ENCODE peak calls at places on chromosomes 5 and 9, in ten cellular contexts. One of them, this sample, is unnamed.
A peak's percentile ranks its signal among the peaks of the same experiment; 100 is the strongest.

GRCh38 chr5:38621331-38621730 is 64.9 kb upstream of the LIFR start:
- DNase-seq in LoVo: no peak
- DNase-seq in astrocyte: no peak
- DNase-seq in stimulated activated CD4-positive, alpha-beta T cell treated with anti-CD3 and anti-CD28 coated beads, Interleukin-15, amount 100 ng/mL, for 24 hours: no peak
- DNase-seq in NAMALWA: no peak
- DNase-seq in Kasumi-1: no peak
- DNase-seq in IMR-90: no peak
- DNase-seq in nucleus accumbens: no peak
- DNase-seq in RPMI7951: no peak
- DNase-seq in cardiac muscle cell: no peak
- DNase-seq in this sample: no peak

GRCh38 chr9:90965141-90965910 is 163.7 kb downstream of the SYK start:
- DNase-seq in LoVo: no peak
- DNase-seq in astrocyte: no peak
- DNase-seq in IMR-90: no peak
- DNase-seq in cardiac muscle cell: no peak
- DNase-seq in Kasumi-1: no peak
- DNase-seq in nucleus accumbens: no peak
- DNase-seq in RPMI7951: peak; percentile 32
- DNase-seq in NAMALWA: no peak
- DNase-seq in stimulated activated CD4-positive, alpha-beta T cell treated with anti-CD3 and anti-CD28 coated beads, Interleukin-15, amount 100 ng/mL, for 24 hours: no peak
- DNase-seq in this sample: no peak

GRCh38 chr9:129383005-129383414 is 204.9 kb upstream of the IER5L start:
- DNase-seq in astrocyte: no peak
- DNase-seq in NAMALWA: no peak
- DNase-seq in nucleus accumbens: no peak
- DNase-seq in RPMI7951: no peak
- DNase-seq in stimulated activated CD4-positive, alpha-beta T cell treated with anti-CD3 and anti-CD28 coated beads, Interleukin-15, amount 100 ng/mL, for 24 hours: no peak
- DNase-seq in LoVo: peak; percentile 54
- DNase-seq in Kasumi-1: no peak
- DNase-seq in IMR-90: no peak
- DNase-seq in cardiac muscle cell: peak; percentile 72
- DNase-seq in this sample: no peak

GRCh38 chr5:151223447-151224264 is at the start of gene CCDC69:
- DNase-seq in NAMALWA: peak; percentile 73
- DNase-seq in Kasumi-1: peak; percentile 77
- DNase-seq in nucleus accumbens: no peak
- DNase-seq in stimulated activated CD4-positive, alpha-beta T cell treated with anti-CD3 and anti-CD28 coated beads, Interleukin-15, amount 100 ng/mL, for 24 hours: peak; percentile 75
- DNase-seq in astrocyte: peak; percentile 65
- DNase-seq in IMR-90: peak; percentile 57
- DNase-seq in cardiac muscle cell: peak; percentile 88
- DNase-seq in RPMI7951: peak; percentile 62
- DNase-seq in LoVo: peak; percentile 89
- DNase-seq in this sample: peak; percentile 84

GRCh38 chr5:155089649-155090048 is 76.1 kb downstream of the KIF4B start:
- DNase-seq in LoVo: no peak
- DNase-seq in NAMALWA: no peak
- DNase-seq in cardiac muscle cell: no peak
- DNase-seq in stimulated activated CD4-positive, alpha-beta T cell treated with anti-CD3 and anti-CD28 coated beads, Interleukin-15, amount 100 ng/mL, for 24 hours: no peak
- DNase-seq in RPMI7951: no peak
- DNase-seq in astrocyte: no peak
- DNase-seq in IMR-90: no peak
- DNase-seq in nucleus accumbens: no peak
- DNase-seq in Kasumi-1: no peak
- DNase-seq in this sample: no peak

GRCh38 chr5:1743769-1744085 is 55.9 kb downstream of the MRPL36 start:
- DNase-seq in nucleus accumbens: no peak
- DNase-seq in stimulated activated CD4-positive, alpha-beta T cell treated with anti-CD3 and anti-CD28 coated beads, Interleukin-15, amount 100 ng/mL, for 24 hours: no peak
- DNase-seq in Kasumi-1: no peak
- DNase-seq in NAMALWA: no peak
- DNase-seq in IMR-90: no peak
- DNase-seq in LoVo: no peak
- DNase-seq in astrocyte: no peak
- DNase-seq in cardiac muscle cell: no peak
- DNase-seq in RPMI7951: no peak
- DNase-seq in this sample: no peak

GRCh38 chr5:131533844-131534243 is 101.2 kb downstream of the RAPGEF6 start:
- DNase-seq in astrocyte: no peak
- DNase-seq in LoVo: no peak
- DNase-seq in NAMALWA: peak; percentile 26
- DNase-seq in nucleus accumbens: no peak
- DNase-seq in IMR-90: no peak
- DNase-seq in Kasumi-1: peak; percentile 45
- DNase-seq in stimulated activated CD4-positive, alpha-beta T cell treated with anti-CD3 and anti-CD28 coated beads, Interleukin-15, amount 100 ng/mL, for 24 hours: no peak
- DNase-seq in cardiac muscle cell: no peak
- DNase-seq in RPMI7951: no peak
- DNase-seq in this sample: no peak

GRCh38 chr5:111997308-111998159 is 240.5 kb upstream of the NREP start:
- DNase-seq in nucleus accumbens: no peak
- DNase-seq in cardiac muscle cell: no peak
- DNase-seq in astrocyte: peak; percentile 100
- DNase-seq in Kasumi-1: peak; percentile 12
- DNase-seq in stimulated activated CD4-positive, alpha-beta T cell treated with anti-CD3 and anti-CD28 coated beads, Interleukin-15, amount 100 ng/mL, for 24 hours: peak; percentile 19
- DNase-seq in RPMI7951: peak; percentile 99
- DNase-seq in IMR-90: peak; percentile 100
- DNase-seq in LoVo: peak; percentile 61
- DNase-seq in NAMALWA: no peak
- DNase-seq in this sample: peak; percentile 22

GRCh38 chr9:130041648-130042405 is 1.2 kb downstream of the FNBP1 start:
- DNase-seq in cardiac muscle cell: peak; percentile 34
- DNase-seq in astrocyte: no peak
- DNase-seq in LoVo: peak; percentile 38
- DNase-seq in stimulated activated CD4-positive, alpha-beta T cell treated with anti-CD3 and anti-CD28 coated beads, Interleukin-15, amount 100 ng/mL, for 24 hours: peak; percentile 27
- DNase-seq in NAMALWA: no peak
- DNase-seq in IMR-90: peak; percentile 21
- DNase-seq in Kasumi-1: no peak
- DNase-seq in RPMI7951: no peak
- DNase-seq in nucleus accumbens: no peak
- DNase-seq in this sample: no peak

GRCh38 chr9:92658176-92658575 is 11.8 kb downstream of the IPPK start:
- DNase-seq in NAMALWA: no peak
- DNase-seq in stimulated activated CD4-positive, alpha-beta T cell treated with anti-CD3 and anti-CD28 coated beads, Interleukin-15, amount 100 ng/mL, for 24 hours: no peak
- DNase-seq in cardiac muscle cell: no peak
- DNase-seq in nucleus accumbens: no peak
- DNase-seq in RPMI7951: no peak
- DNase-seq in astrocyte: no peak
- DNase-seq in IMR-90: no peak
- DNase-seq in Kasumi-1: no peak
- DNase-seq in LoVo: no peak
- DNase-seq in this sample: no peak

GRCh38 chr9:134791009-134791408 is 89.6 kb upstream of the FCN2 start:
- DNase-seq in cardiac muscle cell: no peak
- DNase-seq in IMR-90: no peak
- DNase-seq in Kasumi-1: no peak
- DNase-seq in nucleus accumbens: no peak
- DNase-seq in astrocyte: no peak
- DNase-seq in stimulated activated CD4-positive, alpha-beta T cell treated with anti-CD3 and anti-CD28 coated beads, Interleukin-15, amount 100 ng/mL, for 24 hours: no peak
- DNase-seq in RPMI7951: no peak
- DNase-seq in LoVo: no peak
- DNase-seq in NAMALWA: no peak
- DNase-seq in this sample: no peak

GRCh38 chr5:72871358-72872024 is 55.0 kb downstream of the TNPO1 start:
- DNase-seq in astrocyte: peak; percentile 58
- DNase-seq in NAMALWA: no peak
- DNase-seq in stimulated activated CD4-positive, alpha-beta T cell treated with anti-CD3 and anti-CD28 coated beads, Interleukin-15, amount 100 ng/mL, for 24 hours: no peak
- DNase-seq in IMR-90: peak; percentile 51
- DNase-seq in Kasumi-1: no peak
- DNase-seq in nucleus accumbens: no peak
- DNase-seq in LoVo: no peak
- DNase-seq in cardiac muscle cell: no peak
- DNase-seq in RPMI7951: peak; percentile 5
- DNase-seq in this sample: no peak

GRCh38 chr5:133200256-133200655 is 148.4 kb downstream of the HSPA4 start:
- DNase-seq in astrocyte: no peak
- DNase-seq in cardiac muscle cell: no peak
- DNase-seq in IMR-90: no peak
- DNase-seq in RPMI7951: no peak
- DNase-seq in NAMALWA: no peak
- DNase-seq in Kasumi-1: no peak
- DNase-seq in LoVo: no peak
- DNase-seq in nucleus accumbens: no peak
- DNase-seq in stimulated activated CD4-positive, alpha-beta T cell treated with anti-CD3 and anti-CD28 coated beads, Interleukin-15, amount 100 ng/mL, for 24 hours: no peak
- DNase-seq in this sample: no peak

This sample was measured in OCI-M1.